ENCODE peak calls at places on chromosomes 11 and 22, in four cellular contexts. D is neuronal stem cell, F is mesendoderm, R is mesenchymal stem cell. V is an unnamed sample.
A peak's percentile ranks its signal among the peaks of the same experiment; 100 is the strongest.

GRCh38 chr11:11265994-11266606 is 87.0 kb downstream of the CSNK2A3 start:
- DNase-seq in D (peak; percentile 42), F (peak; percentile 67), R (no peak), V (peak; percentile 83)

GRCh38 chr11:97364047-97364446 is 974.2 kb downstream of the JRKL start:
- DNase-seq in D (no peak), F (no peak), R (peak; percentile 41), V (no peak)

GRCh38 chr11:72773291-72773690 is 20.6 kb downstream of the STARD10 start:
- DNase-seq in D (no peak), F (no peak), R (peak; percentile 92), V (peak; percentile 48)

GRCh38 chr11:70887428-70887827 is 364.9 kb downstream of the SHANK2 start:
- DNase-seq in D (peak; percentile 62), F (no peak), R (no peak), V (no peak)

GRCh38 chr11:70226967-70227366 is 23.9 kb downstream of the FADD start:
- DNase-seq in D (no peak), F (peak; percentile 88), R (no peak), V (peak; percentile 47)

GRCh38 chr11:2089536-2090165 is 49.5 kb downstream of the IGF2 start:
- DNase-seq in D (peak; percentile 20), F (peak; percentile 81), R (peak; percentile 40), V (no peak)

GRCh38 chr11:31236052-31236652 is 133.4 kb downstream of the DCDC1 start:
- DNase-seq in D (no peak), F (no peak), R (peak; percentile 5), V (no peak)

GRCh38 chr22:44336962-44337657 is 24.4 kb upstream of the SHISAL1 start:
- DNase-seq in D (no peak), F (no peak), R (no peak), V (no peak)

GRCh38 chr11:84962018-84962417 is 665.1 kb downstream of the DLG2 start:
- DNase-seq in D (no peak), F (no peak), R (no peak), V (no peak)

GRCh38 chr22:37569921-37570660 is 9.8 kb downstream of the LGALS2 start:
- DNase-seq in D (no peak), F (peak; percentile 53), R (no peak), V (no peak)

GRCh38 chr11:33419956-33420355 is 162.8 kb downstream of the HIPK3 start:
- DNase-seq in D (no peak), F (no peak), R (no peak), V (no peak)

GRCh38 chr11:117668291-117668690 is 128.7 kb downstream of the DSCAML1 start:
- DNase-seq in D (no peak), F (no peak), R (no peak), V (no peak)

GRCh38 chr11:77107950-77108349 is 5.3 kb downstream of the OMP start:
- DNase-seq in D (no peak), F (no peak), R (peak; percentile 85), V (no peak)

GRCh38 chr11:74731301-74732094 is at the start of gene CHRDL2:
- DNase-seq in D (no peak), F (peak; percentile 23), R (peak; percentile 18), V (peak; percentile 43)

GRCh38 chr11:75925785-75926164 is 110.8 kb downstream of the UVRAG start:
- DNase-seq in D (no peak), F (no peak), R (no peak), V (no peak)

GRCh38 chr22:27456696-27457503 is 344.7 kb downstream of the MN1 start:
- DNase-seq in D (no peak), F (peak; percentile 57), R (peak; percentile 92), V (no peak)

GRCh38 chr11:75474878-75475766 is 42.1 kb upstream of the KLHL35 start:
- DNase-seq in D (no peak), F (peak; percentile 79), R (peak; percentile 76), V (no peak)

GRCh38 chr22:46738961-46739870 is 1.2 kb upstream of the CERK start:
- DNase-seq in D (no peak), F (peak; percentile 49), R (peak; percentile 53), V (no peak)

GRCh38 chr22:37549704-37550059 is 10.6 kb upstream of the CDC42EP1 start:
- DNase-seq in D (no peak), F (peak; percentile 69), R (peak; percentile 60), V (no peak)

GRCh38 chr11:118226294-118226693 is 1.5 kb upstream of the JAML start:
- DNase-seq in D (no peak), F (no peak), R (no peak), V (peak; percentile 18)

GRCh38 chr11:84740050-84740449 is 887.1 kb downstream of the DLG2 start:
- DNase-seq in D (no peak), F (no peak), R (no peak), V (no peak)

GRCh38 chr11:4181780-4182721 is 87.5 kb downstream of the RRM1 start:
- DNase-seq in D (peak; percentile 26), F (peak; percentile 84), R (peak; percentile 56), V (peak; percentile 81)

GRCh38 chr22:46758098-46758497 is 4.4 kb upstream of the TBC1D22A start:
- DNase-seq in D (no peak), F (no peak), R (no peak), V (no peak)

GRCh38 chr11:108838804-108839128 is 173.9 kb downstream of the DDX10 start:
- DNase-seq in D (no peak), F (no peak), R (no peak), V (no peak)

GRCh38 chr11:61602775-61603569 is 22.1 kb upstream of the SYT7 start:
- DNase-seq in D (no peak), F (no peak), R (peak; percentile 77), V (peak; percentile 79)

GRCh38 chr11:6263664-6264063 is 4.0 kb downstream of the CCKBR start:
- DNase-seq in D (no peak), F (no peak), R (no peak), V (no peak)

GRCh38 chr11:6260207-6260726 is 629 bp downstream of the CCKBR start:
- DNase-seq in D (no peak), F (no peak), R (no peak), V (no peak)

GRCh38 chr11:6258571-6258998 is 1.1 kb upstream of the CCKBR start:
- DNase-seq in D (peak; percentile 29), F (peak; percentile 77), R (peak; percentile 13), V (no peak)

GRCh38 chr11:6258141-6258540 is 1.5 kb upstream of the CCKBR start:
- DNase-seq in D (no peak), F (no peak), R (no peak), V (no peak)

GRCh38 chr11:6259638-6260019 is at the start of gene CCKBR:
- DNase-seq in D (peak; percentile 43), F (no peak), R (no peak), V (no peak)
- H3K4me3 ChIP-seq in D (peak within 1 kb of the TSS; percentile 83), F (peak within 1 kb of the TSS; percentile 6), R (peak within 1 kb of the TSS; percentile 73), V (peak within 1 kb of the TSS; percentile 71)

DNA sequence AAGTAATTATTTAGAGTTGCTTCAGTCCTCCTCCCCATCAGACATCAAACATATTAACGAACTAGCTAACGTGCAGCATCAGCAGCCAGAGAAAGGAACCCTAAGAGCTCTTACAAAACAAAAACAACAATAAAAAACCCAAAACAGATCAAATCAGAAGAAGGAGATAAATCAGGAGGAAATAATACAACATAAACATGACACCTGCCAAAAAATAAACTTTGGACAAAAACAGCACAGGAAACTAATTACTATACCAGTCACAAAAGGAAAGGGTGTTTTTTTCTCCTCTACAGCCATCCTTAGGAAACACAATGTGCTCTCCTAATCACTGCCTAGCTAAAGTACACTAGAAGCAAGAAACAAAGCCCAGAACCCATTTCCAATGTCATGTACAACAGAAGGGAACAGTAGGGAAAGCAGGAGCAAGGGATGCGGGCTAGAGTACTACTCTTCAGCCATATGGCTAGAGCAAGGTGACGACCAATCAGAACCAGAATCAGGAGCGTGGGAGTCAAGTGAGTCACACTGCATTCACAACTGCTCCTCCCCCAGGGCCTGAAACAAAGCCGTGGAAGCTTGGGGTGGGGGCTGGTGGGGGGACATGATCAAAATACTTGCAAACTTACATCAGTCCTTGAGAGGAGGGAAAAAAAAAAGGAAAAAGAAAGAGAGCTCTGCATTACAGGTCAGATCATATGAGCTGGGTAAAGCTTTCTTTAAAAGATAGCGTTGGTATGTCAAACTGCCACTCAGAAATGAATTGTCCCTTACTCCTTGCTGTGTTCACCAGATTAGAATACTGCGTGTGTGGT is 60.4 kb downstream of the LARGE2 start:
- DNase-seq in D (peak; percentile 42), F (peak; percentile 98), R (peak; percentile 83), V (peak; percentile 70)
- H2BK5ac ChIP-seq in D (no peak overlapping the region), F (no peak overlapping the region), R (no peak overlapping the region), V (no peak overlapping the region)

DNA sequence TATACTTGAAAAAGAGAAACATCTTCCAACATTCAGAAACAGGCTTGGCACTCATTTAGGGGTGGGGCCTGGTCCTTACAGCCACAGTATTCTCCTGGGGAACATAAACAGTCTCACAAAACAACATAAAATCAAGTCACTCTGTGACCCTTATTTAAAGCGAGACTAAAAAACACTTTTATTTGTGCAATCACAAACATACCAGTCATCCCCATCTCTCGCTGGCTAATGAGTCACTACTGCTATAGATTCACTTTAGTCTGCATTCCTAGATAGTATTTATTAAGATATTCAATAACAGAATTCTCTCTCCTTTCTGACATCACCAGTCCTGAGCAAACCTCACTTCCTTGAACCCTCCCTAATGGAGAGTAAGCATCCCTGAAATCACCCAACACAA is 68.0 kb downstream of the ZBTB44 start:
- DNase-seq in D (no peak), F (no peak), R (peak; percentile 30), V (no peak)
- H3K36me3 ChIP-seq in D (no peaks in the 10 kb centered on the region), F (no peaks in the 10 kb centered on the region), R (peaks cover 6% of the 10 kb centered on the region), V (no peaks in the 10 kb centered on the region)

DNA sequence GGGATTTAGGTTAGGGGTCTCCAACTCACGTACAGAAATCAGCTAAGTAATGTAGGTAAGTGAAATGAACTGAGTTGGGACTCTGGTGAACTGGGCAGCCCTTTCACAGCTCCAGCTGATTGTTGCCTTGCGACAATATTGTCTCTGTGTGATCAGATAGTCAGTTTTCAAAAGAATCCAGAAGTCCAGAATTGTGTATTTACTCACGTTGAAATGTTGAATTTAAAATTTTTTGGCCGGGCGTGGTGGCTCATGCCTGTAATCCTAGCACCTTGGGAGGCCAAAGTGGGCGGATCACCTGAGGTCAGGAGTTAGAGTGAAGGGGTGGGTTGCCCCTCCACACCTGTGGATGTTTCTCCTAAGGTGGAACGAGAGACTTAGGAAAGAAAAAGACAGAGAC is 18.8 kb upstream of the WDR74 start:
- DNase-seq in D (no peak), F (no peak), R (no peak), V (peak; percentile 92)
- H3K4me3 ChIP-seq in D (no peak overlapping the region), F (peak overlapping the region; percentile 62), R (no peak overlapping the region), V (no peak overlapping the region)

GRCh38 chr11:126079640-126080205 is 17.1 kb upstream of the CDON start:
- DNase-seq in D (no peak), F (peak; percentile 91), R (no peak), V (no peak)
- H2BK5ac ChIP-seq in D (no peak overlapping the region), F (no peak overlapping the region), R (no peak overlapping the region), V (peak overlapping the region; percentile 84)

GRCh38 chr11:34972892-34973291 is 56.5 kb downstream of the PDHX start:
- DNase-seq in D (no peak), F (no peak), R (peak; percentile 90), V (no peak)
- H3K36me3 ChIP-seq in D (peaks cover 4% of the 10 kb centered on the region), F (no peaks in the 10 kb centered on the region), R (no peaks in the 10 kb centered on the region), V (peaks cover 5% of the 10 kb centered on the region)